ENCODE peak calls at places on chromosomes 3 and 15, in five cellular contexts. L, B, N, Y and U are unnamed samples.

GRCh38 chr3:182305881-182306665 is 487.2 kb upstream of the ATP11B start:
- DNase-seq in L (no peak), B (no peak), N (no peak), Y (no peak), U (no peak)

GRCh38 chr15:96322401-96323249 is 7.9 kb upstream of the NR2F2 start:
- DNase-seq in L (peak), B (peak), N (no peak), Y (no peak), U (no peak)

GRCh38 chr3:126389112-126389791 is 5.5 kb upstream of the CFAP100 start:
- DNase-seq in L (peak), B (peak), N (peak), Y (no peak), U (peak)

GRCh38 chr3:89314454-89314853 is 207.0 kb downstream of the EPHA3 start:
- DNase-seq in L (peak), B (peak), N (no peak), Y (no peak), U (no peak)

GRCh38 chr15:80836223-80836622 is 57.1 kb downstream of the CEMIP start:
- DNase-seq in L (no peak), B (no peak), N (no peak), Y (no peak), U (no peak)

GRCh38 chr15:90650117-90650955 is 66.8 kb upstream of the BLM start:
- DNase-seq in L (peak), B (no peak), N (no peak), Y (no peak), U (no peak)

GRCh38 chr3:160400048-160400630 is 689 bp downstream of the SMC4 start:
- DNase-seq in L (peak), B (peak), N (peak), Y (no peak), U (peak)

GRCh38 chr3:141111364-141112150 is 60.4 kb downstream of the SPSB4 start:
- DNase-seq in L (no peak), B (no peak), N (no peak), Y (no peak), U (no peak)

GRCh38 chr3:3798641-3799113 is 554 bp upstream of the LRRN1 start:
- DNase-seq in L (no peak), B (no peak), N (peak), Y (no peak), U (peak)